ENCODE peak calls at places on chromosome 19, in ten cellular contexts. One of them, this sample, is unnamed.

GRCh38 chr19:10270616-10271394 is at the start of gene ICAM1:
- DNase-seq in endodermal cell: peak
- DNase-seq in CD8-positive, alpha-beta T cell: peak
- DNase-seq in right atrium auricular region: peak
- DNase-seq in SJSA1: peak
- DNase-seq in uterus: peak
- DNase-seq in upper lobe of left lung: peak
- DNase-seq in stomach: peak
- DNase-seq in AG04450: no peak
- DNase-seq in left lung: peak
- DNase-seq in this sample: peak

GRCh38 chr19:18895828-18896341 is at the start of gene CERS1:
- DNase-seq in endodermal cell: peak
- DNase-seq in CD8-positive, alpha-beta T cell: no peak
- DNase-seq in right atrium auricular region: no peak
- DNase-seq in SJSA1: no peak
- DNase-seq in uterus: no peak
- DNase-seq in upper lobe of left lung: no peak
- DNase-seq in stomach: no peak
- DNase-seq in AG04450: no peak
- DNase-seq in left lung: no peak
- DNase-seq in this sample: no peak

GRCh38 chr19:13116282-13117175 is at the start of gene TRMT1:
- DNase-seq in endodermal cell: peak
- DNase-seq in CD8-positive, alpha-beta T cell: peak
- DNase-seq in right atrium auricular region: peak
- DNase-seq in SJSA1: peak
- DNase-seq in uterus: peak
- DNase-seq in upper lobe of left lung: peak
- DNase-seq in stomach: peak
- DNase-seq in AG04450: peak
- DNase-seq in left lung: peak
- DNase-seq in this sample: peak

GRCh38 chr19:17011485-17011884 is 15.1 kb downstream of the CPAMD8 start:
- DNase-seq in endodermal cell: no peak
- DNase-seq in CD8-positive, alpha-beta T cell: no peak
- DNase-seq in right atrium auricular region: no peak
- DNase-seq in SJSA1: no peak
- DNase-seq in uterus: no peak
- DNase-seq in upper lobe of left lung: no peak
- DNase-seq in stomach: no peak
- DNase-seq in AG04450: no peak
- DNase-seq in left lung: no peak
- DNase-seq in this sample: no peak

GRCh38 chr19:44740351-44740824 is 8.1 kb upstream of the BCL3 start:
- DNase-seq in endodermal cell: peak
- DNase-seq in CD8-positive, alpha-beta T cell: no peak
- DNase-seq in right atrium auricular region: no peak
- DNase-seq in SJSA1: no peak
- DNase-seq in uterus: no peak
- DNase-seq in upper lobe of left lung: no peak
- DNase-seq in stomach: no peak
- DNase-seq in AG04450: no peak
- DNase-seq in left lung: peak
- DNase-seq in this sample: no peak

GRCh38 chr19:44592451-44592890 is 20.9 kb upstream of the IGSF23 start:
- DNase-seq in endodermal cell: no peak
- DNase-seq in CD8-positive, alpha-beta T cell: no peak
- DNase-seq in right atrium auricular region: no peak
- DNase-seq in SJSA1: no peak
- DNase-seq in uterus: no peak
- DNase-seq in upper lobe of left lung: peak
- DNase-seq in stomach: peak
- DNase-seq in AG04450: no peak
- DNase-seq in left lung: no peak
- DNase-seq in this sample: no peak

GRCh38 chr19:58572818-58573657 is at the start of gene MZF1:
- DNase-seq in endodermal cell: peak
- DNase-seq in CD8-positive, alpha-beta T cell: peak
- DNase-seq in right atrium auricular region: peak
- DNase-seq in SJSA1: peak
- DNase-seq in uterus: peak
- DNase-seq in upper lobe of left lung: peak
- DNase-seq in stomach: peak
- DNase-seq in AG04450: peak
- DNase-seq in left lung: peak
- DNase-seq in this sample: peak

GRCh38 chr19:18961767-18962423 is 20.9 kb upstream of the HOMER3 start:
- DNase-seq in endodermal cell: peak
- DNase-seq in CD8-positive, alpha-beta T cell: no peak
- DNase-seq in right atrium auricular region: no peak
- DNase-seq in SJSA1: no peak
- DNase-seq in uterus: no peak
- DNase-seq in upper lobe of left lung: no peak
- DNase-seq in stomach: no peak
- DNase-seq in AG04450: no peak
- DNase-seq in left lung: no peak
- DNase-seq in this sample: no peak

GRCh38 chr19:7197169-7197759 is 97.0 kb downstream of the INSR start:
- DNase-seq in endodermal cell: peak
- DNase-seq in CD8-positive, alpha-beta T cell: peak
- DNase-seq in right atrium auricular region: peak
- DNase-seq in SJSA1: peak
- DNase-seq in uterus: peak
- DNase-seq in upper lobe of left lung: peak
- DNase-seq in stomach: peak
- DNase-seq in AG04450: peak
- DNase-seq in left lung: peak
- DNase-seq in this sample: peak

GRCh38 chr19:7197760-7198696 is 96.2 kb downstream of the INSR start:
- DNase-seq in endodermal cell: peak
- DNase-seq in CD8-positive, alpha-beta T cell: peak
- DNase-seq in right atrium auricular region: peak
- DNase-seq in SJSA1: peak
- DNase-seq in uterus: peak
- DNase-seq in upper lobe of left lung: peak
- DNase-seq in stomach: peak
- DNase-seq in AG04450: peak
- DNase-seq in left lung: peak
- DNase-seq in this sample: peak

GRCh38 chr19:7200739-7201138 is 93.5 kb downstream of the INSR start:
- DNase-seq in endodermal cell: no peak
- DNase-seq in CD8-positive, alpha-beta T cell: no peak
- DNase-seq in right atrium auricular region: no peak
- DNase-seq in SJSA1: no peak
- DNase-seq in uterus: no peak
- DNase-seq in upper lobe of left lung: no peak
- DNase-seq in stomach: no peak
- DNase-seq in AG04450: no peak
- DNase-seq in left lung: no peak
- DNase-seq in this sample: no peak

GRCh38 chr19:7202888-7203287 is 91.3 kb downstream of the INSR start:
- DNase-seq in endodermal cell: no peak
- DNase-seq in CD8-positive, alpha-beta T cell: no peak
- DNase-seq in right atrium auricular region: no peak
- DNase-seq in SJSA1: no peak
- DNase-seq in uterus: no peak
- DNase-seq in upper lobe of left lung: no peak
- DNase-seq in stomach: no peak
- DNase-seq in AG04450: no peak
- DNase-seq in left lung: no peak
- DNase-seq in this sample: no peak

GRCh38 chr19:7199613-7200533 is 94.3 kb downstream of the INSR start:
- DNase-seq in endodermal cell: peak
- DNase-seq in CD8-positive, alpha-beta T cell: no peak
- DNase-seq in right atrium auricular region: no peak
- DNase-seq in SJSA1: no peak
- DNase-seq in uterus: no peak
- DNase-seq in upper lobe of left lung: no peak
- DNase-seq in stomach: peak
- DNase-seq in AG04450: no peak
- DNase-seq in left lung: no peak
- DNase-seq in this sample: no peak
- H3K27ac ChIP-seq in endodermal cell: no peak
- H3K27ac ChIP-seq in CD8-positive, alpha-beta T cell: no peak
- H3K27ac ChIP-seq in right atrium auricular region: peak
- H3K27ac ChIP-seq in SJSA1: no peak
- H3K27ac ChIP-seq in uterus: peak
- H3K27ac ChIP-seq in upper lobe of left lung: no peak
- H3K27ac ChIP-seq in stomach: peak
- H3K27ac ChIP-seq in AG04450: no peak
- H3K27ac ChIP-seq in left lung: no peak
- H3K27ac ChIP-seq in this sample: no peak

GRCh38 chr19:15303105-15303780 is 29.1 kb downstream of the BRD4 start:
- DNase-seq in endodermal cell: no peak
- DNase-seq in CD8-positive, alpha-beta T cell: no peak
- DNase-seq in right atrium auricular region: no peak
- DNase-seq in SJSA1: no peak
- DNase-seq in uterus: no peak
- DNase-seq in upper lobe of left lung: no peak
- DNase-seq in stomach: no peak
- DNase-seq in AG04450: no peak
- DNase-seq in left lung: no peak
- DNase-seq in this sample: no peak

GRCh38 chr19:15297416-15298224 is 34.7 kb downstream of the BRD4 start:
- DNase-seq in endodermal cell: no peak
- DNase-seq in CD8-positive, alpha-beta T cell: no peak
- DNase-seq in right atrium auricular region: no peak
- DNase-seq in SJSA1: no peak
- DNase-seq in uterus: no peak
- DNase-seq in upper lobe of left lung: peak
- DNase-seq in stomach: no peak
- DNase-seq in AG04450: peak
- DNase-seq in left lung: no peak
- DNase-seq in this sample: no peak

GRCh38 chr19:15298847-15299567 is 33.3 kb downstream of the BRD4 start:
- DNase-seq in endodermal cell: no peak
- DNase-seq in CD8-positive, alpha-beta T cell: no peak
- DNase-seq in right atrium auricular region: no peak
- DNase-seq in SJSA1: no peak
- DNase-seq in uterus: no peak
- DNase-seq in upper lobe of left lung: no peak
- DNase-seq in stomach: no peak
- DNase-seq in AG04450: no peak
- DNase-seq in left lung: no peak
- DNase-seq in this sample: no peak

GRCh38 chr19:15299568-15300409 is 32.5 kb downstream of the BRD4 start:
- DNase-seq in endodermal cell: no peak
- DNase-seq in CD8-positive, alpha-beta T cell: no peak
- DNase-seq in right atrium auricular region: no peak
- DNase-seq in SJSA1: peak
- DNase-seq in uterus: no peak
- DNase-seq in upper lobe of left lung: no peak
- DNase-seq in stomach: no peak
- DNase-seq in AG04450: peak
- DNase-seq in left lung: no peak
- DNase-seq in this sample: no peak

GRCh38 chr19:15300533-15301194 is 31.7 kb downstream of the BRD4 start:
- DNase-seq in endodermal cell: no peak
- DNase-seq in CD8-positive, alpha-beta T cell: no peak
- DNase-seq in right atrium auricular region: no peak
- DNase-seq in SJSA1: no peak
- DNase-seq in uterus: no peak
- DNase-seq in upper lobe of left lung: no peak
- DNase-seq in stomach: no peak
- DNase-seq in AG04450: peak
- DNase-seq in left lung: no peak
- DNase-seq in this sample: no peak
- H3K27ac ChIP-seq in endodermal cell: no peak
- H3K27ac ChIP-seq in CD8-positive, alpha-beta T cell: no peak
- H3K27ac ChIP-seq in right atrium auricular region: no peak
- H3K27ac ChIP-seq in SJSA1: peak
- H3K27ac ChIP-seq in uterus: no peak
- H3K27ac ChIP-seq in upper lobe of left lung: no peak
- H3K27ac ChIP-seq in stomach: peak
- H3K27ac ChIP-seq in AG04450: peak
- H3K27ac ChIP-seq in left lung: no peak
- H3K27ac ChIP-seq in this sample: no peak

DNA sequence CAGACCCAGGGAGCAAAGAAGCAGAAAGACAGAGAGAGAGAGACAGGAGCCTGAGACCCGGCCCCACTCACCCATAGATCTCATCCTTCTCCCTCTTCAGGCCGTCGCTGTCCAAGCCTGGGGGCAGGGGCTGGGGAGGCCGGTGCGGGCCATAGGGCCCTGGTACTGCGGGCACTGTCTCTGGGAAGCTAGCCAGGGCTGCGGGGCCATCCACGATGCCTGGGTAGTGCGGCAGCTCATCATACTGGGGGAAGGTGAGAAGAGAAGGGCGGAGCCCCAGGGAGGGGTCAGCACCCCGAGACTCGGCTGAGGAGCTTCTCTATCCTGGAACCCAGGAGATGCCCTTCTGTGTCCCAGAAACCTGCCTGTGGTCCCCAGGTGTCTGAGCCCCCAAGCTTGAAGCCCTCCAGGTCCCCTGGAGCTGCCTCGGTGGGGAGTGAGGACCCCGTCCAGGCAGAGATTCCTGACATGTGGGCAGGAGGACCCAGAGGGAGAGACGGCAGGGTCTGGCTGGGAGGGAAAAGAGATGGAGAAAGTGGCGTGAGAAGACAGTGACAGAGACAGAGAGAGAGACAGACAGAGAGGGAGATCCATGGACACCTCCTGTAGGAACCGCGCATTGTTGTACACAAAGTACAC is 2.1 kb downstream of the MEIS3 start:
- DNase-seq in endodermal cell: no peak
- DNase-seq in CD8-positive, alpha-beta T cell: no peak
- DNase-seq in right atrium auricular region: no peak
- DNase-seq in SJSA1: no peak
- DNase-seq in uterus: no peak
- DNase-seq in upper lobe of left lung: no peak
- DNase-seq in stomach: no peak
- DNase-seq in AG04450: no peak
- DNase-seq in left lung: no peak
- DNase-seq in this sample: no peak
- H3K27ac ChIP-seq in endodermal cell: no peak
- H3K27ac ChIP-seq in CD8-positive, alpha-beta T cell: no peak
- H3K27ac ChIP-seq in right atrium auricular region: no peak
- H3K27ac ChIP-seq in SJSA1: no peak
- H3K27ac ChIP-seq in uterus: peak
- H3K27ac ChIP-seq in upper lobe of left lung: no peak
- H3K27ac ChIP-seq in stomach: no peak
- H3K27ac ChIP-seq in AG04450: no peak
- H3K27ac ChIP-seq in left lung: no peak
- H3K27ac ChIP-seq in this sample: no peak

DNA sequence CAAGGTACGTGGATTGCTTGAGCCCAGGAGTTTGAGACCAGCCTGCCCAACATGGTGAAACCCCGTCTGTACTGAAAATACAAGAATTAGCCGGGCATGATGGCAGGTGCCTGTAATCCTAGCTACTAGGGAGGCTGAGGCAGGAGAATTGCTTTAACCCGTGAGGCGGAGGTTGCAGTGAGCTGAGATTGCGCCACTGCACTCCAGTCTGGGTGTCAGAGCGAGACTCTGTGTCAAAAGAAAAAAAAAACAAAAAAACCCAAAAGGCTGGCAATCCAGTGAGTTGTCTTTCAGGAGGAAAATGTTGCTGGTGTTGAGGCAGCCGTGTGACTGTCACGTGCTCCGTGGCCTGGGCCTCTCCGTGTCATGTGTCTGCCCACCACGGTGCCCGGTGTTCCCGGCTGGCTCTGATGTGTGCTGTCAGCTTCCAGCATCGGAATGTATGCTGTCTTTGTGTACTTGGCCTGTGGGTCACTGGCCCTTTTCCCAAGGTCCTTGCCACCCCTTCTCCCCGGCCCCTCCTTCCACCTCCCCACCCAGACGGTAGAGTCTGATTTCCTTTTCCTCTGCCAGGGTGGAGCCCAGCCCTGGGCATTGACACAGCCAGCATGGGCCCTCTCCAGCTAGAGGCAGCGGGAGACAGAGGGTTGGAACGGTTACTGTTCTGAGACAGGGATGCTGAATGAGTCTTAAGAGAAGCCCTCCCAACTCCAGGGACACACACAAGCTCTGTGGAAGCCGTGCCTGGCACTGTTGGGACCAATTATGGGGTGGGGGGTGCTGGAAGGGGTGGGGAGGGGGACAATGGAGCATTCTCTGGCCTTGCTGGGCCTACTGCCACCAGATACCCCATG is 7.2 kb upstream of the TUBB4A start:
- DNase-seq in endodermal cell: no peak
- DNase-seq in CD8-positive, alpha-beta T cell: no peak
- DNase-seq in right atrium auricular region: no peak
- DNase-seq in SJSA1: no peak
- DNase-seq in uterus: no peak
- DNase-seq in upper lobe of left lung: peak
- DNase-seq in stomach: peak
- DNase-seq in AG04450: no peak
- DNase-seq in left lung: no peak
- DNase-seq in this sample: no peak
- H3K27ac ChIP-seq in endodermal cell: no peak
- H3K27ac ChIP-seq in CD8-positive, alpha-beta T cell: no peak
- H3K27ac ChIP-seq in right atrium auricular region: no peak
- H3K27ac ChIP-seq in SJSA1: no peak
- H3K27ac ChIP-seq in uterus: no peak
- H3K27ac ChIP-seq in upper lobe of left lung: peak
- H3K27ac ChIP-seq in stomach: peak
- H3K27ac ChIP-seq in AG04450: no peak
- H3K27ac ChIP-seq in left lung: peak
- H3K27ac ChIP-seq in this sample: no peak